ENCODE peak calls at places on chromosomes 2 and 18, in six cellular contexts. P, K, W, E, F and L are unnamed samples.

GRCh38 chr18:54807303-54807702 is 21.0 kb upstream of the RAB27B start:
- DNase-seq in F (no peak), P (no peak), E (no peak), W (no peak), K (no peak), L (no peak)

GRCh38 chr2:10912796-10913445 is 1.2 kb downstream of the KCNF1 start:
- DNase-seq in P (no peak), K (no peak), W (no peak), E (peak), F (no peak), L (no peak)

GRCh38 chr2:234950730-234951385 is 959 bp upstream of the SH3BP4 start:
- DNase-seq in F (no peak), P (peak), W (no peak), K (no peak), E (peak), L (peak)

GRCh38 chr18:59021500-59021899 is 118.2 kb upstream of the SEC11C start:
- DNase-seq in E (no peak), W (no peak), F (peak), K (no peak), P (no peak), L (no peak)

GRCh38 chr2:177239934-177240600 is 24.5 kb downstream of the NFE2L2 start:
- DNase-seq in E (no peak), P (no peak), W (peak), F (no peak), K (no peak), L (no peak)

GRCh38 chr2:217683096-217683870 is 319.5 kb downstream of the TNS1 start:
- DNase-seq in E (no peak), W (no peak), P (no peak), F (no peak), K (no peak), L (no peak)

GRCh38 chr2:129467012-129467779 is 512.3 kb upstream of the RAB6C start:
- DNase-seq in F (no peak), W (no peak), K (no peak), E (no peak), P (no peak), L (no peak)

GRCh38 chr2:131431336-131431735 is 44.6 kb upstream of the TUBA3D start:
- DNase-seq in E (no peak), W (no peak), F (no peak), P (no peak), K (no peak), L (no peak)

GRCh38 chr2:220090050-220090449 is 462.6 kb downstream of the SLC4A3 start:
- DNase-seq in E (no peak), F (no peak), W (no peak), K (no peak), P (no peak), L (no peak)

GRCh38 chr2:32357545-32358482 is 991 bp downstream of the BIRC6 start:
- DNase-seq in F (peak), P (peak), E (peak), K (peak), W (peak), L (peak)

GRCh38 chr2:153268941-153269461 is 209.6 kb downstream of the RPRM start:
- DNase-seq in P (no peak), E (no peak), K (no peak), F (no peak), W (no peak), L (no peak)
- H3K27ac ChIP-seq in P (no peak), E (no peak), K (no peak), F (no peak), W (no peak), L (no peak)

DNA sequence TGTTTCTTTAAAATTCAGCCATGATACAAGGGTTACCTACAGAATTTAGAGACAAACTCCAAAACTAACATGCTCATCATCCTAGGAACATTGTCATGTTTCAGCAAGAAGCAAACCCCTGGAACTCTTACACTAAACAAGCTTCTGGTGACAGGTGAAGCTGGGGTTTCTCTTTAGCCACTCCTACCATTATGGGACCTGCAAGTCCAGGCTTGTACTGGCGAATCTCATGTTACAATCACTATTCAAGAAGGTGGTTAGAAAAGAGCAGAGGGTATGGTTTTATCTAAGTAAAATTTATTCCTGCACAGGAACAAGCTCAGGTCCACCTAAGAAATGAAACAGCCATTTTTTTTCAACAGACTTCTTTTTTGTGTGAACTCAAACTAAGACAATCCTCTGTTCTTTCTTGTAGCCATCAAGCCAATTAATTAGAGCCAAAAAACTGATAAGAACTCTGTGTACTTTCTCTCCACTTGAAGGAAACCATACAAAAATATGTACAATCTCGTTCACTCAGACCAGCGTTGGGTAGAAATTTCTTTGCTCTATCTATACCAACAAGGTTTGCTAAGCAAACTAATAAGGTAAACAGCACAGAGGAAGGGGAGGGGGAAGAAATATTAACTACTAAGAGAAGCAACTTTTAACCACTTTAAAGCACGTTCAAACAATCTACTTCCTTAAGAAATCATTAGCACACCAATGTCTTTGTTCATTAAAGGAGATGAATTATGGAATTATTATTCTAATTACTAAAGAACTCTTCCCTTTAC is 63.3 kb upstream of the NEDD4L start:
- DNase-seq in E (no peak), P (no peak), F (no peak), W (no peak), K (peak), L (no peak)
- H3K27ac ChIP-seq in E (no peak), P (no peak), F (no peak), W (no peak), K (no peak), L (no peak)

GRCh38 chr2:65722028-65722427 is 289.6 kb upstream of the SPRED2 start:
- DNase-seq in P (no peak), E (no peak), K (peak), W (no peak), F (peak), L (peak)
- H3K27ac ChIP-seq in P (no peak), E (no peak), K (no peak), W (no peak), F (no peak), L (no peak)

GRCh38 chr2:226849349-226849748 is 13.5 kb downstream of the RHBDD1 start:
- DNase-seq in F (no peak), K (no peak), E (peak), P (no peak), W (no peak), L (no peak)
- H3K27ac ChIP-seq in F (no peak), K (no peak), E (no peak), P (no peak), W (no peak), L (no peak)

GRCh38 chr18:3281456-3282400 is 19.8 kb downstream of the MYL12B start:
- DNase-seq in E (no peak), F (no peak), P (no peak), W (no peak), K (peak), L (no peak)
- H3K27ac ChIP-seq in E (no peak), F (no peak), P (peak), W (peak), K (no peak), L (no peak)

DNA sequence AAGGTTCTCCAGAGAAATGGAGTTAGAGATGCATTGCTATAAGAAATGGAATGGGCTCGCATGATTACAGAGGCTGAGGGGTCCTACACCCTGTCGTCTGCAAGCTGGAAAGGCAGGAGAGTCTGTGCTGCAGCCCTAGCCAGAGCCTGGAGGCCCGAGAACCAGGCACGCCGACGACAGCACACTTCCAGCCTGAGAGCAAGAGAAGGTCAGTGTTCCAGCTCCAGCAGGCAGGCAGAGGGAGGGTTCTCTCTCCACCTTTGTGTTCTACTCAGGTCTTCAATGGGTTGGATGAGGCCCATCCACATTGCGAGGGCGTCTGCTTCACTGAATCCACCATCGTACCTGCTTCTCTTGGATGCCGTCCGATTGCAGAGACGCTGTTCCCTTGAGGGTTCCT is 177.6 kb upstream of the HDAC4 start:
- DNase-seq in W (no peak), E (no peak), K (no peak), P (no peak), F (no peak), L (no peak)
- H3K27ac ChIP-seq in W (no peak), E (no peak), K (no peak), P (no peak), F (no peak), L (no peak)